ENCODE peak calls at places on chromosomes 6 and 20, in ten cellular contexts. F is AG10803, C is HFF-Myc, D is thyroid gland, V is pancreas, A is fibroblast of mammary gland, X is GM13976, J is left lung, Z is neural crest cell, I is fibroblast of the aortic adventitia. H is an unnamed sample.

GRCh38 chr6:95866732-95867131 is 149.0 kb upstream of the FUT9 start:
- DNase-seq in F (no peak), C (peak), D (peak), V (peak), A (peak), X (no peak), J (no peak), Z (no peak), I (no peak), H (no peak)

GRCh38 chr20:33112547-33113386 is 33.3 kb downstream of the BPIFB4 start:
- DNase-seq in F (no peak), C (no peak), D (no peak), V (no peak), A (no peak), X (no peak), J (no peak), Z (no peak), I (no peak), H (no peak)

GRCh38 chr6:142902636-142903053 is 42.3 kb downstream of the HIVEP2 start:
- DNase-seq in F (peak), C (peak), D (peak), V (peak), A (peak), X (no peak), J (peak), Z (no peak), I (peak), H (peak)

GRCh38 chr6:46053034-46053933 is 37.6 kb upstream of the CLIC5 start:
- DNase-seq in F (no peak), C (no peak), D (no peak), V (no peak), A (no peak), X (no peak), J (no peak), Z (no peak), I (peak), H (no peak)

GRCh38 chr6:157822221-157823000 is 635 bp upstream of the SNX9 start:
- DNase-seq in F (peak), C (no peak), D (no peak), V (peak), A (no peak), X (no peak), J (no peak), Z (peak), I (no peak), H (no peak)

GRCh38 chr6:13261464-13261994 is 66.8 kb downstream of the TBC1D7 start:
- DNase-seq in F (no peak), C (no peak), D (no peak), V (no peak), A (no peak), X (no peak), J (no peak), Z (no peak), I (no peak), H (no peak)

GRCh38 chr6:53615633-53616449 is 49.7 kb downstream of the KLHL31 start:
- DNase-seq in F (peak), C (no peak), D (peak), V (peak), A (peak), X (no peak), J (no peak), Z (no peak), I (peak), H (no peak)

GRCh38 chr6:26020983-26021349 is 58.4 kb downstream of the TRIM38 start:
- DNase-seq in F (peak), C (no peak), D (peak), V (peak), A (peak), X (no peak), J (peak), Z (peak), I (peak), H (no peak)

GRCh38 chr6:18388942-18389341 is 1.8 kb downstream of the RNF144B start:
- DNase-seq in F (peak), C (no peak), D (peak), V (peak), A (peak), X (no peak), J (no peak), Z (no peak), I (peak), H (no peak)

GRCh38 chr20:22371843-22372242 is 212.5 kb downstream of the FOXA2 start:
- DNase-seq in F (no peak), C (no peak), D (peak), V (no peak), A (no peak), X (peak), J (no peak), Z (no peak), I (no peak), H (no peak)

GRCh38 chr6:169866668-169867521 is 115.5 kb downstream of the ERMARD start:
- DNase-seq in F (no peak), C (no peak), D (no peak), V (no peak), A (no peak), X (no peak), J (no peak), Z (no peak), I (no peak), H (no peak)

GRCh38 chr6:82908661-82909060 is 157.0 kb downstream of the UBE3D start:
- DNase-seq in F (no peak), C (no peak), D (no peak), V (no peak), A (no peak), X (no peak), J (no peak), Z (no peak), I (no peak), H (no peak)

GRCh38 chr6:152461556-152461955 is 175.6 kb downstream of the SYNE1 start:
- DNase-seq in F (no peak), C (no peak), D (no peak), V (no peak), A (peak), X (no peak), J (no peak), Z (no peak), I (no peak), H (no peak)

GRCh38 chr6:107689881-107690545 is 134.1 kb downstream of the SCML4 start:
- DNase-seq in F (no peak), C (no peak), D (peak), V (no peak), A (peak), X (no peak), J (no peak), Z (no peak), I (peak), H (no peak)

GRCh38 chr6:147538821-147539220 is 30.3 kb downstream of the SAMD5 start:
- DNase-seq in F (no peak), C (no peak), D (no peak), V (no peak), A (no peak), X (no peak), J (no peak), Z (no peak), I (no peak), H (no peak)

GRCh38 chr6:111631930-111632460 is 26.3 kb upstream of the TRAF3IP2 start:
- DNase-seq in F (peak), C (no peak), D (no peak), V (no peak), A (no peak), X (no peak), J (no peak), Z (no peak), I (no peak), H (no peak)
- TF ChIP-seq CTCF in F (no peak), C (no peak), D (no peak), V (no peak), A (no peak), X (no peak), J (no peak), Z (no peak), I (no peak), H (no peak)

GRCh38 chr20:1326031-1326930 is 2.7 kb downstream of the SDCBP2 start:
- DNase-seq in F (peak), C (no peak), D (no peak), V (no peak), A (peak), X (no peak), J (no peak), Z (no peak), I (peak), H (no peak)

GRCh38 chr20:1323830-1324597 is 4.9 kb downstream of the SDCBP2 start:
- DNase-seq in F (no peak), C (no peak), D (no peak), V (no peak), A (no peak), X (no peak), J (no peak), Z (no peak), I (no peak), H (no peak)

GRCh38 chr20:1327241-1327653 is 1.7 kb downstream of the SDCBP2 start:
- DNase-seq in F (peak), C (no peak), D (no peak), V (no peak), A (peak), X (no peak), J (no peak), Z (no peak), I (peak), H (no peak)

GRCh38 chr20:1324598-1325172 is 4.3 kb downstream of the SDCBP2 start:
- DNase-seq in F (peak), C (no peak), D (no peak), V (no peak), A (peak), X (no peak), J (no peak), Z (no peak), I (peak), H (peak)

DNA sequence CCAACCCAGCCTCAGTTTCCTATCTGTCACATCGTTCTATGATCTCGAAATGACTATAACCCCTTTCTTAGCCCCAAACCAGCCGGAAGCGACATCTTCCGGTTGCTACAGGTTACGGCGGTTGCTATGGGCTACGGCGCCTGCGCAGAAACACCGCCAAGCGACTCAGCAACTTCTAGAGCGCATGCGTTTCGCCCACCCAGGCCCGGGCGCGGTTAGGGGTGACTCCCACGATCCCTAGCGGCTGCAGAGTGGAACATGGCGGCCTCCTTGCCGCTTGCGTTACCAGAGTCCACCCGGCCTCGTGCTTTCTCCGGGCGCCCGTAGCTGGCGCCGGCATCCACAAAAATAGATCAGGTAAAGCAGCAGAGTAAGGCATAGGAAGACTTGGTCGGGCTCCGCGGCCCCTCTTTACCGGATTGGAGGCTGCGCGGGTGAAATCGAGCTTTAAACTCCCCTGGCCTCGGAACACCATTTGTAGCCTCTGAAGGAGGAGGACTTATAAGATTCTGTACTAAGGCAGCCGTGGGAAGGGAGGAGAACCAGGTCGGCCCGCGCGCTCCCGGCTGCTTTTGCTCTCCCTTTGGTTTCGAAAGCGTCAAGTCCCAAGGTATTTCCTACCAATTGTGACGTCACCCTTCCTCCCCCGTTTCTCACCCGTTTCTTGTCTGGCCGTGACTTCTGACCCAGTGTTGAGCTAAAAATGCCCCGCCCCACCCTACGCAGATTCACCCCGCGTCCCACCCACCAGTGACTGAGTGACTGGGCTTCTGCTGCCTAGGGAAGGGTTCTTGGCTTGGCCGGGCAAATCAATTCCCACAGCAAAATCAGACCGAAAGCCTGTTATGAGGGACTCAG is 3.5 kb downstream of the SDCBP2 start:
- DNase-seq in F (peak), C (peak), D (peak), V (peak), A (peak), X (peak), J (peak), Z (peak), I (peak), H (peak)
- TF ChIP-seq CTCF in F (peak), C (no peak), D (no peak), V (no peak), A (no peak), X (no peak), J (no peak), Z (peak), I (no peak), H (no peak)

GRCh38 chr20:48148916-48149672 is 363.8 kb upstream of the SULF2 start:
- DNase-seq in F (no peak), C (no peak), D (no peak), V (no peak), A (no peak), X (peak), J (no peak), Z (no peak), I (no peak), H (no peak)
- TF ChIP-seq CTCF in F (peak), C (no peak), D (no peak), V (no peak), A (no peak), X (no peak), J (no peak), Z (no peak), I (no peak), H (no peak)

GRCh38 chr20:42531675-42531985 is 658.1 kb downstream of the PTPRT start:
- DNase-seq in F (no peak), C (no peak), D (no peak), V (no peak), A (no peak), X (no peak), J (no peak), Z (no peak), I (no peak), H (no peak)

GRCh38 chr20:42530855-42531674 is 658.6 kb downstream of the PTPRT start:
- DNase-seq in F (peak), C (no peak), D (no peak), V (no peak), A (peak), X (peak), J (no peak), Z (peak), I (peak), H (no peak)
- TF ChIP-seq CTCF in F (peak), C (no peak), D (no peak), V (peak), A (peak), X (no peak), J (peak), Z (peak), I (peak), H (no peak)

GRCh38 chr20:37969949-37970855 is 63.1 kb downstream of the TTI1 start:
- DNase-seq in F (peak), C (no peak), D (no peak), V (no peak), A (peak), X (no peak), J (no peak), Z (no peak), I (no peak), H (no peak)
- TF ChIP-seq CTCF in F (no peak), C (no peak), D (no peak), V (no peak), A (no peak), X (no peak), J (no peak), Z (no peak), I (no peak), H (no peak)

GRCh38 chr6:131054392-131055250 is 8.4 kb downstream of the EPB41L2 start:
- DNase-seq in F (no peak), C (no peak), D (no peak), V (no peak), A (no peak), X (no peak), J (no peak), Z (no peak), I (no peak), H (no peak)
- TF ChIP-seq CTCF in F (no peak), C (no peak), D (no peak), V (no peak), A (no peak), X (no peak), J (no peak), Z (no peak), I (no peak), H (no peak)